ENCODE peak calls at places on chromosomes 13 and 19, in six cellular contexts. G, O, E, Q, Z and R are unnamed samples.

GRCh38 chr13:109985871-109986270 is 199.5 kb upstream of the IRS2 start:
- DNase-seq in E (no peak), Q (no peak), G (no peak), O (no peak), Z (peak; percentile 15), R (no peak)

GRCh38 chr13:35600137-35600536 is 123.6 kb upstream of the MAB21L1 start:
- DNase-seq in G (no peak), E (no peak), Q (no peak), Z (no peak), O (no peak), R (no peak)

GRCh38 chr13:36965767-36966166 is 33.4 kb downstream of the ALG5 start:
- DNase-seq in Z (peak; percentile 30), E (no peak), G (peak; percentile 62), O (no peak), Q (no peak), R (no peak)

GRCh38 chr19:3310280-3310679 is 56.1 kb upstream of the NFIC start:
- DNase-seq in Z (no peak), G (no peak), E (no peak), Q (no peak), O (no peak), R (no peak)

GRCh38 chr19:1538978-1539377 is 15.1 kb downstream of the PLK5 start:
- DNase-seq in O (no peak), E (no peak), Z (no peak), Q (no peak), G (no peak), R (no peak)

GRCh38 chr19:51746731-51747130 is 4.9 kb downstream of the FPR1 start:
- DNase-seq in Q (no peak), Z (no peak), E (no peak), O (no peak), G (no peak), R (no peak)

GRCh38 chr13:110664074-110664473 is 41.8 kb downstream of the CARS2 start:
- DNase-seq in Z (no peak), G (no peak), E (no peak), O (no peak), Q (no peak), R (no peak)

GRCh38 chr19:55005684-55006488 is 32.2 kb downstream of the GP6 start:
- DNase-seq in Z (peak; percentile 51), O (peak; percentile 3), E (no peak), G (peak; percentile 100), Q (peak; percentile 99), R (peak; percentile 87)

GRCh38 chr13:94825507-94825906 is 113.2 kb upstream of the SOX21 start:
- DNase-seq in E (peak; percentile 70), Q (peak; percentile 47), Z (no peak), O (no peak), G (no peak), R (no peak)

GRCh38 chr19:43766755-43767043 is 11.9 kb upstream of the SMG9 start:
- DNase-seq in Q (no peak), O (no peak), E (no peak), G (no peak), Z (no peak), R (no peak)

GRCh38 chr13:71610876-71611275 is 256.1 kb downstream of the DACH1 start:
- DNase-seq in O (no peak), G (no peak), Q (peak; percentile 86), Z (no peak), E (no peak), R (no peak)